ENCODE peak calls at places on chromosomes 13 and 19, in ten cellular contexts. R is prostate gland; A is mucosa of descending colon; K is uterus; J is CD4-positive, CD25-positive, alpha-beta regulatory T cell; P is ascending aorta; D is CD8-positive, alpha-beta memory T cell; X is vagina; N is neural progenitor cell; U is GM23248. C is an unnamed sample. For H3K36me3 and H3K9me3, the result is how much of the 10 kb centered on the place peaks cover.

GRCh38 chr19:19459099-19459498 is 53.6 kb downstream of the GATAD2A start:
- DNase-seq in X (no peak), P (no peak), N (no peak), A (no peak), D (peak), K (no peak), R (no peak), U (peak), J (peak), C (peak)

GRCh38 chr13:39417643-39418042 is 185.3 kb downstream of the LHFPL6 start:
- DNase-seq in U (peak), J (no peak), R (no peak), A (no peak), N (peak), K (no peak), P (no peak), X (no peak), D (no peak), C (no peak)

GRCh38 chr13:26719356-26719945 is 41.1 kb downstream of the GPR12 start:
- DNase-seq in D (no peak), K (no peak), R (no peak), X (no peak), N (no peak), J (no peak), U (peak), P (no peak), A (no peak), C (no peak)

GRCh38 chr19:990119-990571 is 6.0 kb downstream of the WDR18 start:
- DNase-seq in X (no peak), U (no peak), D (no peak), K (no peak), A (no peak), N (peak), J (no peak), R (no peak), P (no peak), C (no peak)

GRCh38 chr13:50208826-50209335 is 193.6 kb downstream of the KCNRG start:
- DNase-seq in P (peak), K (peak), J (no peak), R (no peak), X (no peak), A (peak), D (no peak), U (peak), N (peak), C (no peak)

GRCh38 chr13:98869408-98870090 is 108.3 kb downstream of the DOCK9 start:
- DNase-seq in N (no peak), P (no peak), J (peak), D (no peak), A (no peak), X (no peak), K (no peak), U (no peak), R (no peak), C (no peak)

GRCh38 chr13:110311721-110312668 is 4.9 kb downstream of the COL4A2 start:
- DNase-seq in K (peak), U (no peak), A (no peak), R (no peak), N (no peak), P (no peak), D (no peak), J (no peak), X (no peak), C (no peak)

GRCh38 chr13:109368230-109368629 is 418.2 kb downstream of the IRS2 start:
- DNase-seq in X (no peak), D (no peak), A (no peak), U (no peak), K (no peak), J (no peak), P (no peak), N (no peak), R (no peak), C (no peak)

GRCh38 chr13:97068146-97068545 is 73.9 kb upstream of the OXGR1 start:
- DNase-seq in D (no peak), X (no peak), U (no peak), P (no peak), R (no peak), A (no peak), N (no peak), K (no peak), J (no peak), C (no peak)

GRCh38 chr19:46753420-46754155 is 7.3 kb upstream of the STRN4 start:
- DNase-seq in D (peak), K (no peak), J (peak), A (peak), U (peak), P (no peak), X (no peak), R (peak), N (peak), C (peak)

GRCh38 chr13:70415141-70415540 is 306.9 kb upstream of the KLHL1 start:
- DNase-seq in U (no peak), D (no peak), P (no peak), N (no peak), J (no peak), X (no peak), K (no peak), A (peak), R (no peak), C (no peak)

GRCh38 chr19:5805465-5806132 is 732 bp downstream of the NRTN start:
- DNase-seq in U (peak), J (peak), N (peak), X (no peak), A (peak), K (no peak), P (no peak), D (peak), R (peak), C (peak)

GRCh38 chr13:105587786-105588185 is 947.7 kb downstream of the EFNB2 start:
- DNase-seq in R (no peak), K (no peak), X (no peak), D (no peak), N (no peak), A (no peak), J (no peak), U (no peak), P (no peak), C (no peak)

GRCh38 chr19:14370169-14370998 is 10.9 kb upstream of the ADGRE5 start:
- DNase-seq in U (peak), N (no peak), R (no peak), A (no peak), X (no peak), D (peak), P (no peak), J (peak), K (no peak), C (peak)

GRCh38 chr19:44648536-44649370 is 5.0 kb downstream of the PVR start:
- DNase-seq in X (no peak), D (no peak), U (peak), N (no peak), K (no peak), J (no peak), R (no peak), A (peak), P (no peak), C (no peak)

GRCh38 chr13:111114362-111115050 is 604 bp upstream of the ARHGEF7 start:
- DNase-seq in R (peak), X (no peak), A (peak), U (peak), N (peak), P (no peak), K (peak), D (peak), J (peak), C (no peak)

GRCh38 chr13:76882431-76882830 is 3.8 kb downstream of the KCTD12 start:
- DNase-seq in X (no peak), K (no peak), D (no peak), P (no peak), J (no peak), R (no peak), N (no peak), A (no peak), U (peak), C (no peak)

GRCh38 chr19:45161715-45162463 is 1.1 kb upstream of the NKPD1 start:
- DNase-seq in A (no peak), P (no peak), N (peak), K (no peak), J (no peak), D (no peak), U (peak), R (no peak), X (no peak), C (no peak)

GRCh38 chr19:507286-508203 is at the start of gene TPGS1:
- DNase-seq in N (peak), U (peak), K (peak), X (no peak), A (peak), P (no peak), D (peak), J (peak), R (peak), C (peak)

GRCh38 chr13:37023871-37024270 is 23.3 kb downstream of the EXOSC8 start:
- DNase-seq in U (peak), P (no peak), A (no peak), R (no peak), J (no peak), N (no peak), D (no peak), X (no peak), K (no peak), C (no peak)

GRCh38 chr13:95676100-95676774 is 702 bp upstream of the DNAJC3 start:
- DNase-seq in J (peak), P (no peak), X (no peak), U (peak), R (peak), N (no peak), K (no peak), A (peak), D (peak), C (no peak)

GRCh38 chr19:6739884-6740588 is 556 bp downstream of the TRIP10 start:
- DNase-seq in A (no peak), J (peak), U (peak), X (no peak), D (no peak), R (no peak), N (peak), P (no peak), K (peak), C (peak)

GRCh38 chr13:51906581-51906980 is 44.8 kb downstream of the CCDC70 start:
- DNase-seq in R (no peak), A (peak), D (no peak), U (no peak), K (no peak), X (no peak), P (no peak), N (no peak), J (no peak), C (no peak)

GRCh38 chr13:25687622-25688225 is 315.9 kb downstream of the ATP8A2 start:
- DNase-seq in U (no peak), X (no peak), R (peak), J (no peak), N (no peak), A (peak), K (no peak), D (no peak), P (no peak), C (no peak)

GRCh38 chr13:112859128-112859816 is 109.7 kb upstream of the MCF2L start:
- DNase-seq in J (no peak), U (no peak), D (no peak), X (no peak), A (no peak), R (no peak), P (no peak), N (no peak), K (peak), C (no peak)

GRCh38 chr13:112855859-112856258 is 113.2 kb upstream of the MCF2L start:
- DNase-seq in A (no peak), R (no peak), U (no peak), J (no peak), D (no peak), P (no peak), X (no peak), K (peak), N (no peak), C (no peak)

GRCh38 chr13:112859817-112860190 is 109.2 kb upstream of the MCF2L start:
- DNase-seq in N (no peak), P (no peak), A (no peak), D (no peak), U (peak), X (no peak), K (no peak), R (no peak), J (no peak), C (no peak)

GRCh38 chr13:112854321-112854720 is 114.7 kb upstream of the MCF2L start:
- DNase-seq in K (no peak), R (no peak), A (no peak), U (no peak), N (no peak), J (no peak), X (no peak), D (no peak), P (no peak), C (no peak)

DNA sequence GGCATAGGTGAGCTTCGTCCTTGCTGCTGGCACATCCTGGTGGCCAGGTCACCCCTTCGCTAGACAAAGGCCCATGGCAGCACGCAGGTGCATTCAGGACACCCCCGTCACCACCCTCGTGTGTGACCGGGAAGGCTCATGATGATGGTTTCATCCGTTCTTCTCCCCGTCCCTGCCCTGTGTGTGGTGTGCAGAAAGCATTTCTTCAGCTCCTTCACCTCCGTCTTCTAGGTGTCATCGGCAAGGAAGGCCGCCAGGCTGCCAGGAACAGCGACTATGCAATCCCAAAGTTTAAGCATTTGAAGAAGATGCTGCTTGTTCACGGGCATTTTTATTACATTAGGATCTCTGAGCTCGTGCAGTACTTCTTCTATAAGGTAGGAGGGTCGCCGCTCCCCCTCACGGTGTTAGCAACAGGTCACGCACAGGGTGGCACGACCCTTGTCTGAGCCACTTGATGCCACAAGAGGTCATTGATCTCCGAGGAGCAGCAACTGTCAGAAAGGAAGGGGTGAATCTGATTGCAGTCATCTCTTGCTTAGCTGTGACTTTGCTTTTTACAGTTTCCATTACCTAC is 111.0 kb upstream of the MCF2L start:
- DNase-seq in X (no peak), N (no peak), A (no peak), P (no peak), J (no peak), U (no peak), D (no peak), K (peak), R (no peak), C (no peak)
- H3K36me3 ChIP-seq in X (under half), N (under half), A (under half), P (under half), J (half or more), U (under half), D (under half), K (under half), R (under half), C (under half)

GRCh38 chr13:42876810-42877550 is 95.6 kb downstream of the FAM216B start:
- DNase-seq in R (no peak), P (no peak), D (no peak), K (no peak), J (no peak), A (no peak), U (peak), N (no peak), X (no peak), C (no peak)

GRCh38 chr13:42876270-42876714 is 94.9 kb downstream of the FAM216B start:
- DNase-seq in J (no peak), X (no peak), K (no peak), P (no peak), D (no peak), U (no peak), N (no peak), A (no peak), R (no peak), C (no peak)

GRCh38 chr13:42878721-42879120 is 97.3 kb downstream of the FAM216B start:
- DNase-seq in U (no peak), R (no peak), D (no peak), N (no peak), X (no peak), K (no peak), J (no peak), P (no peak), A (no peak), C (no peak)

GRCh38 chr13:42873081-42873480 is 91.7 kb downstream of the FAM216B start:
- DNase-seq in K (no peak), J (no peak), A (no peak), X (no peak), R (no peak), U (peak), D (no peak), P (no peak), N (no peak), C (no peak)

GRCh38 chr13:42875448-42876269 is 94.3 kb downstream of the FAM216B start:
- DNase-seq in D (no peak), R (no peak), N (peak), U (peak), A (no peak), J (no peak), P (no peak), X (no peak), K (no peak), C (no peak)
- H3K4me3 ChIP-seq in D (no peak), R (no peak), N (no peak), U (no peak), A (no peak), J (no peak), P (no peak), X (no peak), K (no peak), C (no peak)

DNA sequence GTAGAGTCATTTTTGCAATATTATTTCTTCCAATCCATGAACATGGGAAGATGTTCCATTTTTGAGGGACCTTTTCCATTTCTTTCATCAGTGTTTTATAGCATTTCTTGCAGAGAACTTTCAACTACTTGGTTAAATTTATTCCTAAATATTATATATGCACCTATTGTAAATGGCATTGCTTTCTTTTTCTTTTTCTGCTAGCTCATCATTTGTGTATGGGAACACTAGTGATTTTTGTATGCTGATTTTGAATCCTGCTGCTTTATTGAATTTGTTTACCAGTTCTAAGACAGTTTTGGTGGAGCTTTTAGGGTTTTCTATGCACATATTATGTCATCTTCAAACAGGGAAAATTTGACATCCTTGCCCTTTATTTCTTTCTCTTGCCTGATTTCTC is 7.2 kb upstream of the CYP4F2 start:
- DNase-seq in P (no peak), K (no peak), U (no peak), N (no peak), X (no peak), J (no peak), R (no peak), A (no peak), D (no peak), C (no peak)
- H3K9me3 ChIP-seq in P (under half), K (under half), U (under half), N (under half), X (under half), J (under half), R (under half), A (under half), D (under half), C (under half)

GRCh38 chr19:9610484-9611113 is 10.4 kb downstream of the ZNF561 start:
- DNase-seq in N (no peak), J (no peak), U (no peak), X (no peak), A (no peak), R (no peak), P (no peak), D (no peak), K (no peak), C (no peak)

DNA sequence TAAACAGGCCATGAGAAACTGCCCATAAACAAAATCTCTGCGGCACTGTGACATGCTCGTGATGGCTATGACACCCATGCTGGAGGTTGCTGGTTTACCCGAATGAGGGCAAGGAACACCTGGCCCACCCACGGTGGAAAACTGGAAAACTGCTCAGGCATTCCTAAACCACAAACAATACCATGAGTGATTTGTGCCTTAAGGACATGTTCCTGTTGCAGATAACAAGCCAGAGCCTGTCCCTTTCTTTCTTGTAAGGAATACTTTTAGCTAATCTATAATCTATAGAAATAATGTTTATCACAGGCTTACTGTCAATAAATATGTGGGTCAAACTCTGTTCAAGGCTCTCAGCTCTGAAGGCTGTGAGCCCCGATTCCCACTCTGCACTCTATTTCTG is 12.1 kb downstream of the ZNF561 start:
- DNase-seq in P (no peak), J (no peak), X (no peak), U (no peak), R (no peak), K (no peak), A (no peak), D (no peak), N (no peak), C (no peak)
- H3K36me3 ChIP-seq in P (half or more), J (under half), X (under half), U (half or more), R (under half), K (under half), A (under half), D (under half), N (under half), C (under half)

GRCh38 chr13:48317511-48317981 is 14.0 kb downstream of the RB1 start:
- DNase-seq in D (no peak), J (no peak), X (no peak), U (no peak), N (no peak), A (no peak), P (no peak), K (no peak), R (no peak), C (no peak)
- H3K4me3 ChIP-seq in D (no peak), J (no peak), X (no peak), U (no peak), N (no peak), A (no peak), P (peak), K (no peak), R (no peak), C (no peak)

DNA sequence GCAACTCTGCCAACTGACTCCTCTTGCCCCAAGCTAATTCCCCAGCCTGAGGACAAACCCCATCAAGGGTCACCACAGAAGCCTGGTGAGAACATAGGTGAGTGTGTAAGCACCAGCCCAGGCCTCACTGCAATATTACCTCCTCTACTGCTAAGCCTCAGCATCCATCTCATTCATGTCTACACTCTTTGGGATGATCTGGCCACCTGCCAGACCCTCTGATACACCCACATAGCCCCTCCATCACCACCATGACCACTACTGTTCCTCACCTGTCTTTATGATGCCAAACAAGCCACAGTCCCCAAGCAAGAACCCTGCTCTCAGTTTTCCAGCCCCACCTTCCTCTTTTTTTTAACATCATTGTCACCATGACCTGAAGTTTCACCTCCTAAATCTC is 2.3 kb downstream of the ZNF792 start:
- DNase-seq in J (no peak), U (no peak), N (no peak), X (no peak), P (no peak), K (no peak), D (no peak), A (no peak), R (no peak), C (no peak)
- H3K9me3 ChIP-seq in J (half or more), U (under half), N (under half), X (under half), P (under half), K (under half), D (half or more), A (under half), R (under half), C (under half)

DNA sequence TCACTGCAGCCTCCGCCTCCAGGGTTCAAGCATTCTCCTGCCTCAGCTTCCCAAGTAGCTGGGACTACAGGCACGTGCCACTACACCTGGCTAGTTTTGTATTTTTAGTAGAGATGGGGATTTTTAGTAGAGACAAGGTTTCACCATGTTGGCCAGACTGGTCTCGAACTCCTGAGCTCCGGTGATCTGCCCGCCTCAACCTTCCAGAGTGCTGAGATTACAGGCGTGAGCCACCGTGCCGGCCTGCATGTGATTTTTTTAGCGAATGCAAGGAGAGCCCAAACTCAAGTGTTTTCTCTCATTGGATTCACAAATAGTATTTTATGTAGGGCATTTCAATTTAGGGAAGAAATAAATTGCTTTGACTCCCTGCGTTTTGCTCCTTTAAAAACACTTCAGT is 4.4 kb downstream of the ZMYM2 start:
- DNase-seq in J (no peak), U (no peak), D (no peak), P (no peak), N (no peak), X (no peak), R (no peak), A (no peak), K (no peak), C (no peak)
- H3K36me3 ChIP-seq in J (under half), U (half or more), D (under half), P (under half), N (under half), X (under half), R (under half), A (under half), K (under half), C (under half)